ENCODE peak calls at places on chromosomes 6 and 20, in ten cellular contexts. E is K562, M is A549, V is NB4, O is endothelial cell of umbilical vein, Z is HCT116, C is H1, U is SK-N-SH, L is HepG2, F is GM12878. W is an unnamed sample.

GRCh38 chr20:21574443-21574842 is 60.6 kb upstream of the NKX2-2 start:
- DNase-seq in E (no peak), L (no peak), U (no peak), O (no peak), V (no peak), F (no peak), C (no peak), Z (no peak), M (no peak), W (no peak)

GRCh38 chr6:85364354-85364753 is 85.5 kb upstream of the NT5E start:
- DNase-seq in O (peak), U (no peak), C (no peak), L (no peak), F (no peak), Z (peak), V (no peak), E (no peak), M (peak), W (no peak)

GRCh38 chr6:39599341-39599740 is 125.9 kb downstream of the KIF6 start:
- DNase-seq in O (no peak), E (no peak), L (no peak), C (no peak), U (no peak), M (no peak), F (no peak), Z (no peak), V (no peak), W (no peak)

GRCh38 chr20:2750343-2751251 is 49.8 kb downstream of the CPXM1 start:
- DNase-seq in M (peak), O (peak), U (no peak), V (peak), Z (no peak), C (no peak), L (peak), E (peak), F (no peak), W (peak)

GRCh38 chr6:42923656-42924055 is 5.6 kb upstream of the CNPY3 start:
- DNase-seq in M (no peak), Z (no peak), E (peak), C (no peak), U (no peak), F (no peak), O (no peak), L (no peak), V (peak), W (no peak)

GRCh38 chr6:136720045-136720760 is 72.1 kb downstream of the MAP3K5 start:
- DNase-seq in C (no peak), E (no peak), F (peak), M (no peak), U (no peak), Z (no peak), V (peak), O (no peak), L (no peak), W (no peak)

GRCh38 chr20:25250508-25250907 is 2.6 kb downstream of the PYGB start:
- DNase-seq in L (no peak), O (no peak), M (no peak), E (no peak), F (no peak), V (no peak), U (no peak), C (no peak), Z (no peak), W (no peak)

GRCh38 chr6:165317723-165318122 is 8.3 kb upstream of the C6orf118 start:
- DNase-seq in F (no peak), E (no peak), V (no peak), O (no peak), Z (no peak), U (no peak), L (no peak), C (no peak), M (no peak), W (no peak)

GRCh38 chr6:119285908-119286625 is 63.5 kb downstream of the MAN1A1 start:
- DNase-seq in F (no peak), E (no peak), C (no peak), U (no peak), L (no peak), M (no peak), O (no peak), V (no peak), Z (no peak), W (no peak)

GRCh38 chr6:35259194-35259945 is at the start of gene ZNF76:
- DNase-seq in E (peak), Z (peak), F (peak), M (peak), L (peak), U (peak), V (peak), O (peak), C (peak), W (peak)

GRCh38 chr6:46203388-46203787 is 32.6 kb upstream of the ENPP5 start:
- DNase-seq in L (no peak), C (no peak), E (no peak), F (no peak), O (no peak), U (no peak), M (no peak), Z (no peak), V (no peak), W (no peak)

GRCh38 chr6:130434174-130434873 is 68.5 kb downstream of the TMEM200A start:
- DNase-seq in C (no peak), M (no peak), E (no peak), F (no peak), V (no peak), Z (peak), O (no peak), U (no peak), L (no peak), W (no peak)

GRCh38 chr6:38784506-38785235 is 69.6 kb downstream of the DNAH8 start:
- DNase-seq in F (no peak), Z (no peak), U (no peak), O (peak), M (no peak), E (no peak), C (no peak), L (no peak), V (no peak), W (no peak)

GRCh38 chr6:99838607-99839006 is 155.4 kb downstream of the MCHR2 start:
- DNase-seq in E (no peak), U (no peak), V (no peak), O (no peak), F (no peak), L (no peak), Z (no peak), C (no peak), M (peak), W (no peak)

GRCh38 chr6:41733707-41734665 is 1.4 kb downstream of the TFEB start:
- DNase-seq in M (peak), L (peak), E (peak), V (peak), Z (peak), O (peak), U (peak), C (no peak), F (peak), W (peak)

GRCh38 chr6:4615891-4616290 is 160.3 kb upstream of the CDYL start:
- DNase-seq in E (no peak), C (no peak), U (no peak), V (no peak), O (no peak), L (no peak), M (no peak), F (no peak), Z (no peak), W (no peak)

GRCh38 chr6:26056583-26057350 is 30.5 kb upstream of the HFE start:
- DNase-seq in O (peak), F (no peak), V (peak), C (no peak), L (peak), U (peak), Z (no peak), E (peak), M (peak), W (no peak)

GRCh38 chr20:19396466-19397081 is 184.1 kb downstream of the SLC24A3 start:
- DNase-seq in E (no peak), L (no peak), M (no peak), Z (no peak), V (no peak), F (no peak), O (no peak), C (no peak), U (no peak), W (no peak)

GRCh38 chr6:54681987-54682386 is 164.6 kb upstream of the FAM83B start:
- DNase-seq in Z (peak), F (no peak), E (no peak), C (no peak), V (no peak), O (no peak), U (no peak), L (no peak), M (peak), W (no peak)

GRCh38 chr6:142863981-142864380 is 81.0 kb downstream of the HIVEP2 start:
- DNase-seq in C (no peak), O (no peak), V (no peak), M (no peak), U (no peak), Z (no peak), L (no peak), E (no peak), F (no peak), W (no peak)

GRCh38 chr20:31670371-31671228 is 32.9 kb downstream of the COX4I2 start:
- DNase-seq in M (no peak), V (no peak), Z (no peak), U (no peak), O (no peak), E (peak), C (no peak), L (no peak), F (no peak), W (no peak)

GRCh38 chr6:1255646-1256365 is 56.1 kb upstream of the FOXQ1 start:
- DNase-seq in U (no peak), L (no peak), F (no peak), O (no peak), V (no peak), Z (no peak), C (no peak), E (no peak), M (no peak), W (no peak)
- TF ChIP-seq MAX in U (no peak), L (no peak), F (no peak), O (no peak), V (no peak), Z (no peak), C (no peak), E (no peak), M (no peak), W (no peak)

GRCh38 chr20:13113731-13114130 is 105.0 kb downstream of the SPTLC3 start:
- DNase-seq in Z (no peak), E (no peak), L (no peak), V (no peak), C (no peak), U (no peak), M (no peak), F (no peak), O (no peak), W (no peak)
- TF ChIP-seq MAX in Z (no peak), E (no peak), L (no peak), V (no peak), C (no peak), U (no peak), M (no peak), F (no peak), O (no peak), W (no peak)

DNA sequence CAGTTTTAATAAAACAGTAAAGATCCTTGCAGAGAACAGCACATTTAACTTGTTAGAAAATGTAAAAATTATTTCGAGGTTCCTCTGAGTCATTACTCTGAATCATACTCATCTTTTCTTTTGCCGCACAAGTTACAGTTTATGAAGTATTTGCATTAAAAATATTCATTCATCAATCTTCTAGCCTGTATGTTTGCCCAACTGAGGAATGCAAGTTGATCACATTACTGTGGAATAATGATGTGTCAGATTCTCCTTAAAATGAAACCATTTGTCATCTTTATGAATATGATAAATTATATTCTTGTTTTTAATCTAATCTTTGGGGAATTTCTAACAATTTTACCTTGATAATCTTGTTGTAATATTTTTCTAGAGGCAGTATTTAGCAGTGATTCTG is 340.4 kb upstream of the OPRM1 start:
- DNase-seq in M (no peak), Z (no peak), F (no peak), U (no peak), V (no peak), L (no peak), C (no peak), O (no peak), E (no peak), W (no peak)
- TF ChIP-seq MAX in M (no peak), Z (no peak), F (no peak), U (no peak), V (no peak), L (no peak), C (no peak), O (no peak), E (no peak), W (no peak)

GRCh38 chr6:28136585-28137457 is 4.9 kb upstream of the ZKSCAN8 start:
- DNase-seq in F (peak), V (peak), E (peak), U (peak), C (peak), O (peak), L (peak), M (peak), Z (peak), W (peak)

GRCh38 chr6:28134716-28135115 is 7.0 kb upstream of the ZKSCAN8 start:
- DNase-seq in V (peak), M (no peak), O (no peak), L (no peak), F (no peak), U (no peak), C (no peak), Z (no peak), E (no peak), W (no peak)

GRCh38 chr6:28137458-28138020 is 4.1 kb upstream of the ZKSCAN8 start:
- DNase-seq in F (peak), U (no peak), V (peak), C (no peak), O (no peak), M (no peak), L (no peak), Z (no peak), E (peak), W (no peak)

GRCh38 chr6:28134015-28134414 is 7.7 kb upstream of the ZKSCAN8 start:
- DNase-seq in V (peak), C (no peak), O (peak), U (peak), M (peak), Z (peak), E (peak), L (peak), F (no peak), W (no peak)

DNA sequence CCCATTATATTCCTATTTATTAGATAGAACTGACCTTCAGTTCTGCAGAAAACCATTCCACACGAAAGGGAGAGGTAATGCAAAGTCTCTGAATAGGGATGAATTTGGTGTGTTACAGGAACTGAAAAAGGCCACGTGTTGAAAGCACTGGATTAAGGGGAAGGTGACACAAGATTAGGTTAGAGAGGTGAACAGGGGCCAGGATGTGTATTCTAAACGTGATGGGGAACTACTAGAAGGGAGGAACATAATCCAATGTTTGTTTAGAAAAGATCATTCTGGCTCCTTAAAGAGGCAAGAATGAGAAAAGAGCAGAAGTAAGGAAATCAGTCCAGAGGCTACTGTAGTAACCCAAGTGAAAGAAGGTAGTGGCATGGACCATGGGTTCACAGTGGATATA is 6.3 kb upstream of the ZKSCAN8 start:
- DNase-seq in L (no peak), M (no peak), U (no peak), E (peak), F (no peak), Z (no peak), V (peak), C (no peak), O (no peak), W (no peak)
- TF ChIP-seq MAX in L (no peak), M (no peak), U (no peak), E (no peak), F (no peak), Z (no peak), V (peak), C (no peak), O (no peak), W (no peak)

GRCh38 chr6:3455490-3456394 is 1.1 kb downstream of the SLC22A23 start:
- DNase-seq in V (no peak), C (no peak), U (peak), O (peak), L (peak), F (no peak), E (peak), M (peak), Z (no peak), W (peak)
- TF ChIP-seq MAX in V (no peak), C (peak), U (no peak), O (no peak), L (peak), F (no peak), E (no peak), M (peak), Z (no peak), W (peak)

DNA sequence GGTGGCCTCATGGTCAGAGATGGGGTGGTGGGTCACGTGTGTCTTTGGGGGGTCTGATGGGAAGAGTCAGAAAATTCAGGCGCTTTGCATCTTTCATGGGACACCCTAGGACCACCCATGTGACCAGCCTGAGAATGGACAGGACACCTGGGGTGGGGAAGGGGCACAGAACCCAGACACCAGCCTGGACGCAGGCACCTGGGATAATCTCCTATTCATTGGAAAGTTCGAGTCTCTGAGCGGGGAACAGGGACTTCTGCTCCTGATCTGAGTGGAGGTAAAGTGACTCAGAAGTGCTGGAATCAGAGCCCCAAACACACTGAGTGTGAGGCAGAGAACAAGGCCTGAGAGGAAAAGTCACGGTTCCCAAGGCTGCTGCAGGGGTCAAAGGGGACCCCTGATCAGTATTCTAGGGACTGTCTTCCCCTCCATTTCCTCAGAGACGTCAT is 1.4 kb downstream of the HLA-B start:
- DNase-seq in U (no peak), C (no peak), Z (no peak), L (no peak), F (no peak), E (no peak), O (no peak), M (no peak), V (no peak), W (no peak)
- TF ChIP-seq MAX in U (no peak), C (no peak), Z (no peak), L (no peak), F (no peak), E (no peak), O (no peak), M (no peak), V (no peak), W (no peak)

GRCh38 chr6:108222064-108222463 is 38.8 kb downstream of the SNX3 start:
- DNase-seq in E (no peak), M (no peak), O (no peak), F (no peak), Z (no peak), C (no peak), U (no peak), V (no peak), L (no peak), W (no peak)

GRCh38 chr6:108222504-108222903 is 38.3 kb downstream of the SNX3 start:
- DNase-seq in M (peak), L (no peak), F (no peak), V (peak), O (peak), E (peak), Z (no peak), C (no peak), U (no peak), W (no peak)

GRCh38 chr6:108227290-108227689 is 33.5 kb downstream of the SNX3 start:
- DNase-seq in V (no peak), E (no peak), U (no peak), Z (no peak), M (no peak), C (no peak), O (no peak), F (no peak), L (no peak), W (no peak)
- TF ChIP-seq MAX in V (no peak), E (no peak), U (no peak), Z (no peak), M (no peak), C (no peak), O (no peak), F (no peak), L (no peak), W (no peak)

GRCh38 chr6:6469074-6469473 is 119.4 kb upstream of the LY86 start:
- DNase-seq in F (no peak), C (no peak), L (no peak), V (peak), M (no peak), Z (no peak), E (no peak), O (no peak), U (no peak), W (no peak)
- TF ChIP-seq MAX in F (no peak), C (no peak), L (no peak), V (no peak), M (no peak), Z (no peak), E (no peak), O (no peak), U (no peak), W (no peak)

W was measured in WTC11.